ENCODE peak calls at places on chromosome 15, in five cellular contexts. One of them, this sample, is unnamed.
A peak's percentile ranks its signal among the peaks of the same experiment; 100 is the strongest.

GRCh38 chr15:40439461-40440299 is 1.1 kb upstream of the BAHD1 start:
- DNase-seq in IMR-90: peak; percentile 26
- DNase-seq in esophagus squamous epithelium: no peak
- DNase-seq in ovary: peak; percentile 82
- DNase-seq in A549: no peak
- DNase-seq in this sample: peak; percentile 86

GRCh38 chr15:101578443-101578894 is 73.7 kb downstream of the TM2D3 start:
- DNase-seq in IMR-90: no peak
- DNase-seq in esophagus squamous epithelium: no peak
- DNase-seq in ovary: no peak
- DNase-seq in A549: peak; percentile 88
- DNase-seq in this sample: no peak

GRCh38 chr15:48515497-48515896 is 130.0 kb downstream of the FBN1 start:
- DNase-seq in IMR-90: no peak
- DNase-seq in esophagus squamous epithelium: no peak
- DNase-seq in ovary: no peak
- DNase-seq in A549: no peak
- DNase-seq in this sample: no peak

GRCh38 chr15:96213896-96214295 is 116.6 kb upstream of the NR2F2 start:
- DNase-seq in IMR-90: no peak
- DNase-seq in esophagus squamous epithelium: no peak
- DNase-seq in ovary: no peak
- DNase-seq in A549: no peak
- DNase-seq in this sample: no peak

GRCh38 chr15:26874774-26875475 is 8.1 kb downstream of the GABRA5 start:
- DNase-seq in IMR-90: no peak
- DNase-seq in esophagus squamous epithelium: no peak
- DNase-seq in ovary: no peak
- DNase-seq in A549: no peak
- DNase-seq in this sample: peak; percentile 58

GRCh38 chr15:99447497-99448371 is 118.0 kb upstream of the MEF2A start:
- DNase-seq in IMR-90: no peak
- DNase-seq in esophagus squamous epithelium: no peak
- DNase-seq in ovary: no peak
- DNase-seq in A549: no peak
- DNase-seq in this sample: peak; percentile 82

GRCh38 chr15:56693761-56694160 is 39.5 kb downstream of the ZNF280D start:
- DNase-seq in IMR-90: peak; percentile 35
- DNase-seq in esophagus squamous epithelium: no peak
- DNase-seq in ovary: no peak
- DNase-seq in A549: no peak
- DNase-seq in this sample: no peak

GRCh38 chr15:99057020-99057419 is 47.9 kb upstream of the SYNM start:
- DNase-seq in IMR-90: no peak
- DNase-seq in esophagus squamous epithelium: no peak
- DNase-seq in ovary: no peak
- DNase-seq in A549: no peak
- DNase-seq in this sample: no peak

GRCh38 chr15:64928626-64929220 is 17.0 kb downstream of the ANKDD1A start:
- DNase-seq in IMR-90: no peak
- DNase-seq in esophagus squamous epithelium: no peak
- DNase-seq in ovary: peak; percentile 7
- DNase-seq in A549: no peak
- DNase-seq in this sample: no peak

GRCh38 chr15:60062826-60063225 is 58.7 kb downstream of the FOXB1 start:
- DNase-seq in IMR-90: peak; percentile 53
- DNase-seq in esophagus squamous epithelium: no peak
- DNase-seq in ovary: no peak
- DNase-seq in A549: no peak
- DNase-seq in this sample: no peak

GRCh38 chr15:45637552-45638033 is 2.8 kb downstream of the SQOR start:
- DNase-seq in IMR-90: peak; percentile 98
- DNase-seq in esophagus squamous epithelium: no peak
- DNase-seq in ovary: peak; percentile 42
- DNase-seq in A549: peak; percentile 32
- DNase-seq in this sample: peak; percentile 89

GRCh38 chr15:77634266-77634962 is 1.7 kb upstream of the LINGO1 start:
- DNase-seq in IMR-90: peak; percentile 38
- DNase-seq in esophagus squamous epithelium: no peak
- DNase-seq in ovary: no peak
- DNase-seq in A549: peak; percentile 71
- DNase-seq in this sample: peak; percentile 90

GRCh38 chr15:31062310-31062964 is 39.1 kb downstream of the TRPM1 start:
- DNase-seq in IMR-90: no peak
- DNase-seq in esophagus squamous epithelium: no peak
- DNase-seq in ovary: no peak
- DNase-seq in A549: no peak
- DNase-seq in this sample: no peak

GRCh38 chr15:97933589-97933988 is 26.9 kb upstream of the ARRDC4 start:
- DNase-seq in IMR-90: no peak
- DNase-seq in esophagus squamous epithelium: no peak
- DNase-seq in ovary: no peak
- DNase-seq in A549: no peak
- DNase-seq in this sample: no peak

GRCh38 chr15:31344824-31345605 is 18.4 kb downstream of the KLF13 start:
- DNase-seq in IMR-90: no peak
- DNase-seq in esophagus squamous epithelium: no peak
- DNase-seq in ovary: no peak
- DNase-seq in A549: no peak
- DNase-seq in this sample: no peak

GRCh38 chr15:60494108-60494507 is 15.2 kb upstream of the ICE2 start:
- DNase-seq in IMR-90: no peak
- DNase-seq in esophagus squamous epithelium: no peak
- DNase-seq in ovary: no peak
- DNase-seq in A549: no peak
- DNase-seq in this sample: no peak

GRCh38 chr15:92343869-92344643 is 49.6 kb upstream of the ST8SIA2 start:
- DNase-seq in IMR-90: no peak
- DNase-seq in esophagus squamous epithelium: no peak
- DNase-seq in ovary: no peak
- DNase-seq in A549: no peak
- DNase-seq in this sample: no peak

GRCh38 chr15:57118013-57118799 is 199.8 kb downstream of the TCF12 start:
- DNase-seq in IMR-90: peak; percentile 31
- DNase-seq in esophagus squamous epithelium: no peak
- DNase-seq in ovary: no peak
- DNase-seq in A549: no peak
- DNase-seq in this sample: no peak

GRCh38 chr15:95995375-95996168 is 334.9 kb upstream of the NR2F2 start:
- DNase-seq in IMR-90: peak; percentile 47
- DNase-seq in esophagus squamous epithelium: no peak
- DNase-seq in ovary: no peak
- DNase-seq in A549: no peak
- DNase-seq in this sample: no peak

GRCh38 chr15:80247320-80247719 is 4.7 kb downstream of the CTXND1 start:
- DNase-seq in IMR-90: no peak
- DNase-seq in esophagus squamous epithelium: no peak
- DNase-seq in ovary: no peak
- DNase-seq in A549: no peak
- DNase-seq in this sample: peak; percentile 21

GRCh38 chr15:38750816-38751215 is 186.2 kb upstream of the RASGRP1 start:
- DNase-seq in IMR-90: no peak
- DNase-seq in esophagus squamous epithelium: no peak
- DNase-seq in ovary: no peak
- DNase-seq in A549: no peak
- DNase-seq in this sample: no peak

GRCh38 chr15:55197362-55197705 is 593 bp upstream of the RSL24D1 start:
- DNase-seq in IMR-90: no peak
- DNase-seq in esophagus squamous epithelium: no peak
- DNase-seq in ovary: no peak
- DNase-seq in A549: no peak
- DNase-seq in this sample: no peak

GRCh38 chr15:80404057-80404718 is at the start of gene ARNT2:
- DNase-seq in IMR-90: peak; percentile 25
- DNase-seq in esophagus squamous epithelium: no peak
- DNase-seq in ovary: peak; percentile 46
- DNase-seq in A549: peak; percentile 56
- DNase-seq in this sample: no peak

GRCh38 chr15:46441294-46442062 is 806.6 kb downstream of the SQOR start:
- DNase-seq in IMR-90: no peak
- DNase-seq in esophagus squamous epithelium: no peak
- DNase-seq in ovary: no peak
- DNase-seq in A549: no peak
- DNase-seq in this sample: no peak

GRCh38 chr15:70875001-70875782 is 17.0 kb downstream of the THAP10 start:
- DNase-seq in IMR-90: peak; percentile 58
- DNase-seq in esophagus squamous epithelium: no peak
- DNase-seq in ovary: no peak
- DNase-seq in A549: no peak
- DNase-seq in this sample: no peak

GRCh38 chr15:78321041-78321570 is 19.0 kb upstream of the CRABP1 start:
- DNase-seq in IMR-90: no peak
- DNase-seq in esophagus squamous epithelium: no peak
- DNase-seq in ovary: no peak
- DNase-seq in A549: no peak
- DNase-seq in this sample: no peak

GRCh38 chr15:77625376-77625775 is 7.3 kb downstream of the LINGO1 start:
- DNase-seq in IMR-90: no peak
- DNase-seq in esophagus squamous epithelium: no peak
- DNase-seq in ovary: no peak
- DNase-seq in A549: no peak
- DNase-seq in this sample: no peak

GRCh38 chr15:77819841-77820728 is 187.4 kb upstream of the LINGO1 start:
- DNase-seq in IMR-90: no peak
- DNase-seq in esophagus squamous epithelium: no peak
- DNase-seq in ovary: no peak
- DNase-seq in A549: peak; percentile 87
- DNase-seq in this sample: no peak

GRCh38 chr15:98724495-98724894 is 76.2 kb downstream of the IGF1R start:
- DNase-seq in IMR-90: no peak
- DNase-seq in esophagus squamous epithelium: no peak
- DNase-seq in ovary: no peak
- DNase-seq in A549: no peak
- DNase-seq in this sample: no peak

GRCh38 chr15:33195283-33195682 is 769 bp upstream of the FMN1 start:
- DNase-seq in IMR-90: no peak
- DNase-seq in esophagus squamous epithelium: no peak
- DNase-seq in ovary: no peak
- DNase-seq in A549: no peak
- DNase-seq in this sample: no peak

GRCh38 chr15:33194237-33194636 is 277 bp downstream of the FMN1 start:
- DNase-seq in IMR-90: no peak
- DNase-seq in esophagus squamous epithelium: no peak
- DNase-seq in ovary: no peak
- DNase-seq in A549: no peak
- DNase-seq in this sample: no peak

GRCh38 chr15:33197636-33198035 is 3.1 kb upstream of the FMN1 start:
- DNase-seq in IMR-90: no peak
- DNase-seq in esophagus squamous epithelium: no peak
- DNase-seq in ovary: no peak
- DNase-seq in A549: no peak
- DNase-seq in this sample: no peak

GRCh38 chr15:33191641-33192040 is 2.9 kb downstream of the FMN1 start:
- DNase-seq in IMR-90: no peak
- DNase-seq in esophagus squamous epithelium: no peak
- DNase-seq in ovary: no peak
- DNase-seq in A549: no peak
- DNase-seq in this sample: no peak

GRCh38 chr15:33194704-33195261 is at the start of gene FMN1:
- DNase-seq in IMR-90: peak; percentile 84
- DNase-seq in esophagus squamous epithelium: peak; percentile 38
- DNase-seq in ovary: peak; percentile 54
- DNase-seq in A549: peak; percentile 90
- DNase-seq in this sample: peak; percentile 93
- TF ChIP-seq POLR2A in IMR-90: no peak
- TF ChIP-seq POLR2A in esophagus squamous epithelium: no peak
- TF ChIP-seq POLR2A in ovary: no peak
- TF ChIP-seq POLR2A in A549: no peak
- TF ChIP-seq POLR2A in this sample: no peak

DNA sequence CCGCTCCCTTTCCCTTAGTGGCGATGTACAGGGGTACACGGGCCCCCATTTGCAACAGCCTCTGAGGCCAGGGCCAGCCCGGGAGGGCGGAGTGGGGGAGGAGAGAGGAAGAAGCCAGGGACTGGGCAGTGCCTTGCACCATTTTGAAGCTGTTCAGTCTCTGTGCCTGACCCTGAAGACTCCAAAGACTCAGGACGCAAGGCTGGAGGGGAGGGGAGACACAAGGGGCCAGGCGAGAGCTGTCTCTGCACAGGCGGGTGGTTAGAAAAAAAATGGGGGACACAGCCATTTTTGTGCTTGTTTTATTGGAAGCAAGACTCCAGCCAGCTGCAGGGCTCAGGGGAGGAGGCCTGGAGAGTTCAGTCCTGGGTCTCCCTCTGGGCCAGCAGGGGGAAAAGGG is 1.6 kb downstream of the RPP25 start:
- DNase-seq in IMR-90: no peak
- DNase-seq in esophagus squamous epithelium: no peak
- DNase-seq in ovary: peak; percentile 29
- DNase-seq in A549: no peak
- DNase-seq in this sample: no peak
- H3K4me3 ChIP-seq in IMR-90: no peak overlapping the region
- H3K4me3 ChIP-seq in esophagus squamous epithelium: peak overlapping the region; percentile 67
- H3K4me3 ChIP-seq in ovary: peak overlapping the region; percentile 56
- H3K4me3 ChIP-seq in A549: peak overlapping the region; percentile 53
- H3K4me3 ChIP-seq in this sample: no peak overlapping the region

DNA sequence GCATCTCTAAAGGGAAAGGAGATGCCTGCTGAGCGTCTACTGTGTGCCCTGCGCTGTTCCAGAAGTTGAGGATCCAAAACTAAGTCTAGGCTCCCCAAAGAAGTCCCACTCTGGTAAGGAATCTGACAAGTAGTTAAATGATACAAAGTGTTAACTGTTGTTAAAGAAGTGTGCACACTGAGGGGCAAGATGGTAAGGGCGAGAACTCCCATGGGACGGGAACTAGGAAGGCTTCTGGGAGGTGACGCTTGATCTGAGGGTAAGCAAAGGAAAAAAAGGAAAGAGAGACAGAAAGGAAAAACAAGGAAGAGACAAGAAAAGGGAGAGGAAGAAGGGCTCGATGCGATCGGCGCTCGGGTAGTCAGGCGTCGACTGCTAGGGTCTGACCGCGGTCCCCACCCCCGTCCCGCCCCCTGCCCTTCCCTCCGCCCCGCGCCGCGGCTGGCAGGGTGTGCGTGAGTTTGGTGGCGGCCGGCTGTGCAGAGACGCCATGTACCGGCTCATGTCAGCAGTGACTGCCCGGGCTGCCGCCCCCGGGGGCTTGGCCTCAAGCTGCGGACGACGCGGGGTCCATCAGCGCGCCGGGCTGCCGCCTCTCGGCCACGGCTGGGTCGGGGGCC is at the start of gene LACTB:
- DNase-seq in IMR-90: peak; percentile 89
- DNase-seq in esophagus squamous epithelium: peak; percentile 43
- DNase-seq in ovary: peak; percentile 82
- DNase-seq in A549: peak; percentile 81
- DNase-seq in this sample: peak; percentile 97
- TF ChIP-seq POLR2A in IMR-90: peak; percentile 86
- TF ChIP-seq POLR2A in esophagus squamous epithelium: peak; percentile 68
- TF ChIP-seq POLR2A in ovary: peak; percentile 37
- TF ChIP-seq POLR2A in A549: peak; percentile 47
- TF ChIP-seq POLR2A in this sample: no peak

DNA sequence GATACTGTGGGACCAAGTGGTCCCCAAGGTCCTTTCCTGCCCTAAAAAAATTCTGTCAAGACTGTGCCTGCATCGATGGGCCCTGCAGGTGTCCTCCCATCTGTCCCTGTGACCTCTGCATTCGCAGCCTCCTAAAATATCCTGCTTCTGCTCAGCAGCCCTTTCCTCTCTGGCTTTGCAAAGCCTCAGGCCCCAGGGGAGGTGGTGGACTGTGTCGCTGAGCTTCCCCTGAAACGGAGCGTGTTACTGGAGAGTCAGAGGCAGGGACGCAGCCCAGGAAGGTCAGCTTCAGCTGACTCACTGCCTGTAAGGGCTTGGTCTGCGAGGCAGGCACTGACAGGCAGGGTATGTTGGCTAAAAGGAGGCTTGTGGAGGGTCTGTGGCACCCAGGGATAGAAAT is 110.0 kb downstream of the RAB11A start:
- DNase-seq in IMR-90: peak; percentile 8
- DNase-seq in esophagus squamous epithelium: no peak
- DNase-seq in ovary: no peak
- DNase-seq in A549: no peak
- DNase-seq in this sample: no peak
- H3K4me3 ChIP-seq in IMR-90: no peak overlapping the region
- H3K4me3 ChIP-seq in esophagus squamous epithelium: no peak overlapping the region
- H3K4me3 ChIP-seq in ovary: no peak overlapping the region
- H3K4me3 ChIP-seq in A549: no peak overlapping the region
- H3K4me3 ChIP-seq in this sample: no peak overlapping the region

This sample was measured in lower leg skin.